ENCODE peak calls at places on chromosomes 3 and 15, in four cellular contexts. Z, H, A and W are unnamed samples.

GRCh38 chr3:167798443-167798842 is 62.9 kb downstream of the SERPINI1 start:
- DNase-seq in Z (no peak), H (no peak), A (no peak), W (no peak)

GRCh38 chr3:151100076-151100475 is 14.6 kb downstream of the MED12L start:
- DNase-seq in Z (no peak), H (no peak), A (no peak), W (no peak)

GRCh38 chr3:42572278-42572677 is 9.5 kb downstream of the SEC22C start:
- DNase-seq in Z (no peak), H (peak; percentile 31), A (peak; percentile 39), W (no peak)

GRCh38 chr3:140216249-140216648 is 281.3 kb downstream of the CLSTN2 start:
- DNase-seq in Z (no peak), H (no peak), A (no peak), W (no peak)

GRCh38 chr3:42189071-42189470 is 76.9 kb downstream of the CCK start:
- DNase-seq in Z (no peak), H (no peak), A (no peak), W (no peak)

GRCh38 chr3:25938566-25939325 is 148.9 kb downstream of the OXSM start:
- DNase-seq in Z (no peak), H (no peak), A (no peak), W (no peak)

GRCh38 chr3:32414527-32415202 is 23.0 kb downstream of the CMTM7 start:
- DNase-seq in Z (no peak), H (peak; percentile 77), A (peak; percentile 31), W (no peak)

GRCh38 chr15:79595995-79596622 is 164.0 kb downstream of the MINAR1 start:
- DNase-seq in Z (peak; percentile 57), H (peak; percentile 74), A (peak; percentile 73), W (no peak)

GRCh38 chr3:138496436-138496835 is 62.0 kb downstream of the ESYT3 start:
- DNase-seq in Z (no peak), H (no peak), A (no peak), W (no peak)

GRCh38 chr3:124837730-124838186 is 49.4 kb downstream of the ITGB5 start:
- DNase-seq in Z (no peak), H (peak; percentile 87), A (peak; percentile 92), W (no peak)

GRCh38 chr3:46965151-46965550 is 11.4 kb downstream of the CCDC12 start:
- DNase-seq in Z (no peak), H (no peak), A (no peak), W (no peak)

GRCh38 chr15:87871130-87871737 is 385.3 kb downstream of the NTRK3 start:
- DNase-seq in Z (no peak), H (peak; percentile 55), A (peak; percentile 14), W (no peak)

GRCh38 chr3:113212155-113212844 is 943 bp downstream of the BOC start:
- DNase-seq in Z (no peak), H (no peak), A (peak; percentile 29), W (no peak)

GRCh38 chr3:57768595-57768994 is 12.5 kb downstream of the SLMAP start:
- DNase-seq in Z (no peak), H (no peak), A (no peak), W (no peak)

GRCh38 chr3:179563298-179563934 is 690 bp downstream of the ACTL6A start:
- DNase-seq in Z (peak; percentile 87), H (peak; percentile 73), A (peak; percentile 64), W (peak; percentile 25)

GRCh38 chr3:98329392-98330124 is 24.1 kb upstream of the OR5K4 start:
- DNase-seq in Z (no peak), H (peak; percentile 51), A (peak; percentile 50), W (peak; percentile 4)

GRCh38 chr3:66195347-66195783 is 25.4 kb upstream of the SLC25A26 start:
- DNase-seq in Z (peak; percentile 57), H (peak; percentile 68), A (peak; percentile 72), W (peak; percentile 11)

GRCh38 chr15:68485721-68486360 is 53.9 kb upstream of the ITGA11 start:
- DNase-seq in Z (no peak), H (no peak), A (no peak), W (no peak)

GRCh38 chr15:68482246-68482645 is 50.3 kb upstream of the ITGA11 start:
- DNase-seq in Z (no peak), H (no peak), A (no peak), W (no peak)

GRCh38 chr15:68484696-68485400 is 52.9 kb upstream of the ITGA11 start:
- DNase-seq in Z (no peak), H (peak; percentile 59), A (peak; percentile 57), W (no peak)

GRCh38 chr15:68483165-68483564 is 51.2 kb upstream of the ITGA11 start:
- DNase-seq in Z (no peak), H (no peak), A (no peak), W (no peak)

GRCh38 chr15:68484220-68484619 is 52.3 kb upstream of the ITGA11 start:
- DNase-seq in Z (no peak), H (no peak), A (no peak), W (no peak)
- H3K4me3 ChIP-seq in Z (no peak overlapping the region), H (no peak overlapping the region), A (no peak overlapping the region), W (no peak overlapping the region)

DNA sequence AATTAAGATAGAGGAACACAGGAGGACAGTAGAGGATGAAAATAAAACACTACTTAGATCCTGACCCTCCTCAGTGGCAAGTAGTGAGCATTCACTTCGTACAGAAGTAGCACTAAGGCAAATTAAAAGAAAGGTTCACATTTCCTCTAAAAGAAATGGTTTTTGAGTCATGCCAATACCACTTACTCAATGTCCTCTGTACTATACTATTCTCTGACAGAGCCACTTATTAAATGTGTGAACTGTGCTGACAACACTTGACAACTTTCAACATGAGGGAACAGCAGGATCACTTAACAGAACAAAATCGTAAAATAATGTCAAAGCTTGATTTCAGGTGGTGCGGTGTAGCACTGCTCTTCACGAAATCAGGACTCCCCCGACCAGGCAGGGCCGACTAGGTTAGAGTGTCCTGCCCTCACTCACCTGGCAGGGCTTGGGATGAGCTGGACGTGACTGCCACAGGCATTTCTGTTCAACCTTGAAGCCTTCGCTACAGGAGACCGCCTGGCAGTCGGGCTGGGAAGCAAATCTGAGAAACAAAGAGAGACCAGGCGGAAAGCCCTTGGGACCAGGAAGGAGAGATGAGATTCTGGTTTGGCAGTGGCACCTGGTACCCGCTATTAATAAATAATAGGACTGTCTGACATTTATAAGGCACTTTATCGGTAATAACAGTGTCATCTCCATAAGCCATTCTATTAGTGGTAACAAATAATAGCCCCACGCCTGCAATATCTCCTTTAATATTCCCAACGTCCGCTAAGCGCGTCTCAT is 602 bp upstream of the SLC27A2 start:
- DNase-seq in Z (no peak), H (no peak), A (no peak), W (no peak)
- H3K4me3 ChIP-seq in Z (peak overlapping the region; percentile 70), H (peak overlapping the region; percentile 78), A (peak overlapping the region; percentile 48), W (peak overlapping the region; percentile 42)

GRCh38 chr3:107242579-107242978 is 134.7 kb upstream of the CCDC54 start:
- DNase-seq in Z (no peak), H (no peak), A (no peak), W (no peak)
- H3K4me3 ChIP-seq in Z (peak overlapping the region; percentile 70), H (no peak overlapping the region), A (peak overlapping the region; percentile 91), W (peak overlapping the region; percentile 97)

GRCh38 chr3:171770689-171771620 is 39.3 kb downstream of the PLD1 start:
- DNase-seq in Z (no peak), H (peak; percentile 92), A (peak; percentile 92), W (peak; percentile 74)
- H3K4me3 ChIP-seq in Z (peak overlapping the region; percentile 43), H (peak overlapping the region; percentile 75), A (peak overlapping the region; percentile 64), W (peak overlapping the region; percentile 47)